ENCODE peak calls at places on chromosomes 3 and 15, in seven cellular contexts. E is A549; Y is CD4-positive, alpha-beta T cell; J is brain microvascular endothelial cell; I is epithelial cell of prostate; P is cardiac muscle cell; G is WERI-Rb-1. K is an unnamed sample.

GRCh38 chr3:110568246-110568645 is 503.4 kb upstream of the NECTIN3 start:
- DNase-seq in E (no peak), Y (no peak), J (peak), I (peak), P (no peak), G (no peak), K (peak)

GRCh38 chr3:8644748-8645390 is at the start of gene SSUH2:
- DNase-seq in E (no peak), Y (no peak), J (no peak), I (no peak), P (no peak), G (no peak), K (no peak)

GRCh38 chr3:104546301-104546700 is 820.4 kb upstream of the ALCAM start:
- DNase-seq in E (no peak), Y (no peak), J (no peak), I (no peak), P (no peak), G (peak), K (peak)

GRCh38 chr15:55999635-56000034 is 6.2 kb upstream of the NEDD4 start:
- DNase-seq in E (no peak), Y (no peak), J (no peak), I (peak), P (no peak), G (no peak), K (peak)

GRCh38 chr3:111418388-111418787 is 123.6 kb upstream of the CD96 start:
- DNase-seq in E (no peak), Y (no peak), J (no peak), I (no peak), P (no peak), G (no peak), K (no peak)

GRCh38 chr3:134885877-134886621 is 91.0 kb downstream of the EPHB1 start:
- DNase-seq in E (no peak), Y (no peak), J (no peak), I (no peak), P (no peak), G (no peak), K (peak)

GRCh38 chr3:110984456-110985250 is 87.0 kb upstream of the NECTIN3 start:
- DNase-seq in E (no peak), Y (no peak), J (no peak), I (peak), P (no peak), G (no peak), K (peak)

GRCh38 chr3:37668431-37668830 is 193.2 kb upstream of the CTDSPL start:
- DNase-seq in E (no peak), Y (no peak), J (no peak), I (no peak), P (no peak), G (no peak), K (no peak)

GRCh38 chr3:149085828-149086231 is 503 bp downstream of the HLTF start:
- DNase-seq in E (peak), Y (peak), J (peak), I (no peak), P (no peak), G (peak), K (peak)

GRCh38 chr3:12948891-12949711 is 107.7 kb upstream of the RPL32 start:
- DNase-seq in E (no peak), Y (no peak), J (peak), I (no peak), P (no peak), G (no peak), K (peak)

GRCh38 chr3:4845882-4846281 is 133.4 kb upstream of the BHLHE40 start:
- DNase-seq in E (no peak), Y (no peak), J (no peak), I (no peak), P (no peak), G (no peak), K (no peak)

GRCh38 chr3:189842681-189843602 is 211.8 kb downstream of the TP63 start:
- DNase-seq in E (no peak), Y (no peak), J (no peak), I (no peak), P (no peak), G (no peak), K (no peak)

GRCh38 chr3:105539897-105540296 is 173.2 kb downstream of the ALCAM start:
- DNase-seq in E (no peak), Y (no peak), J (no peak), I (no peak), P (no peak), G (no peak), K (no peak)

GRCh38 chr15:61687124-61687523 is 373.1 kb downstream of the VPS13C start:
- DNase-seq in E (no peak), Y (no peak), J (no peak), I (no peak), P (no peak), G (peak), K (no peak)

GRCh38 chr3:25789596-25790556 is at the start of gene OXSM:
- DNase-seq in E (peak), Y (peak), J (peak), I (peak), P (peak), G (peak), K (peak)

GRCh38 chr3:144499346-144499745 is 527.7 kb downstream of the DIPK2A start:
- DNase-seq in E (no peak), Y (no peak), J (no peak), I (no peak), P (no peak), G (no peak), K (peak)

GRCh38 chr3:13072239-13073041 is 789 bp downstream of the IQSEC1 start:
- DNase-seq in E (no peak), Y (no peak), J (no peak), I (no peak), P (no peak), G (no peak), K (no peak)

GRCh38 chr3:169699536-169700050 is 36.1 kb upstream of the MECOM start:
- DNase-seq in E (no peak), Y (no peak), J (no peak), I (no peak), P (no peak), G (no peak), K (no peak)

GRCh38 chr3:37028329-37028728 is 35.0 kb downstream of the MLH1 start:
- DNase-seq in E (no peak), Y (no peak), J (no peak), I (no peak), P (peak), G (no peak), K (no peak)

GRCh38 chr3:127741246-127741645 is 68.5 kb downstream of the ABTB1 start:
- DNase-seq in E (no peak), Y (no peak), J (no peak), I (no peak), P (no peak), G (no peak), K (no peak)

GRCh38 chr3:127741690-127742089 is 68.9 kb downstream of the ABTB1 start:
- DNase-seq in E (no peak), Y (no peak), J (no peak), I (no peak), P (no peak), G (no peak), K (no peak)

GRCh38 chr3:127740136-127740915 is 67.6 kb downstream of the ABTB1 start:
- DNase-seq in E (no peak), Y (no peak), J (peak), I (no peak), P (no peak), G (no peak), K (no peak)

GRCh38 chr3:127738192-127738840 is 65.6 kb downstream of the ABTB1 start:
- DNase-seq in E (peak), Y (no peak), J (no peak), I (no peak), P (no peak), G (peak), K (no peak)

GRCh38 chr3:127739347-127740135 is 66.8 kb downstream of the ABTB1 start:
- DNase-seq in E (no peak), Y (no peak), J (peak), I (no peak), P (no peak), G (no peak), K (no peak)
- H3K27ac ChIP-seq in E (peak), Y (no peak), J (no peak), I (no peak), P (no peak), G (no peak), K (no peak)

GRCh38 chr3:178203152-178203551 is 333.1 kb upstream of the KCNMB2 start:
- DNase-seq in E (no peak), Y (no peak), J (no peak), I (no peak), P (no peak), G (no peak), K (peak)
- H3K27ac ChIP-seq in E (no peak), Y (no peak), J (no peak), I (no peak), P (no peak), G (no peak), K (no peak)

GRCh38 chr15:69253156-69253555 is 45.6 kb upstream of the PAQR5 start:
- DNase-seq in E (peak), Y (no peak), J (peak), I (peak), P (no peak), G (no peak), K (peak)
- H3K27ac ChIP-seq in E (peak), Y (no peak), J (peak), I (peak), P (no peak), G (no peak), K (no peak)

GRCh38 chr15:70833897-70834765 is 19.8 kb downstream of the LARP6 start:
- DNase-seq in E (peak), Y (no peak), J (peak), I (no peak), P (no peak), G (no peak), K (no peak)
- H3K27ac ChIP-seq in E (peak), Y (no peak), J (peak), I (peak), P (no peak), G (no peak), K (peak)

GRCh38 chr3:182240474-182240873 is 528.7 kb downstream of the SOX2 start:
- DNase-seq in E (no peak), Y (no peak), J (no peak), I (no peak), P (no peak), G (no peak), K (no peak)

GRCh38 chr3:182241196-182241776 is 529.6 kb downstream of the SOX2 start:
- DNase-seq in E (no peak), Y (no peak), J (no peak), I (no peak), P (no peak), G (no peak), K (no peak)

GRCh38 chr3:182243625-182244024 is 531.9 kb downstream of the SOX2 start:
- DNase-seq in E (no peak), Y (no peak), J (no peak), I (no peak), P (no peak), G (no peak), K (no peak)

GRCh38 chr3:182242563-182242962 is 530.8 kb downstream of the SOX2 start:
- DNase-seq in E (no peak), Y (no peak), J (no peak), I (no peak), P (no peak), G (no peak), K (no peak)

GRCh38 chr3:182241777-182242556 is 530.2 kb downstream of the SOX2 start:
- DNase-seq in E (no peak), Y (no peak), J (no peak), I (no peak), P (peak), G (no peak), K (no peak)
- H3K27ac ChIP-seq in E (no peak), Y (no peak), J (no peak), I (no peak), P (no peak), G (no peak), K (no peak)

GRCh38 chr15:68599560-68600071 is 20.8 kb downstream of the CORO2B start:
- DNase-seq in E (no peak), Y (no peak), J (peak), I (no peak), P (peak), G (peak), K (no peak)

GRCh38 chr15:68603951-68604350 is 25.2 kb downstream of the CORO2B start:
- DNase-seq in E (no peak), Y (no peak), J (no peak), I (no peak), P (peak), G (no peak), K (no peak)

GRCh38 chr15:68601206-68602197 is 22.7 kb downstream of the CORO2B start:
- DNase-seq in E (no peak), Y (no peak), J (no peak), I (no peak), P (no peak), G (peak), K (no peak)

GRCh38 chr15:68599153-68599545 is 20.4 kb downstream of the CORO2B start:
- DNase-seq in E (no peak), Y (no peak), J (no peak), I (no peak), P (no peak), G (no peak), K (no peak)

DNA sequence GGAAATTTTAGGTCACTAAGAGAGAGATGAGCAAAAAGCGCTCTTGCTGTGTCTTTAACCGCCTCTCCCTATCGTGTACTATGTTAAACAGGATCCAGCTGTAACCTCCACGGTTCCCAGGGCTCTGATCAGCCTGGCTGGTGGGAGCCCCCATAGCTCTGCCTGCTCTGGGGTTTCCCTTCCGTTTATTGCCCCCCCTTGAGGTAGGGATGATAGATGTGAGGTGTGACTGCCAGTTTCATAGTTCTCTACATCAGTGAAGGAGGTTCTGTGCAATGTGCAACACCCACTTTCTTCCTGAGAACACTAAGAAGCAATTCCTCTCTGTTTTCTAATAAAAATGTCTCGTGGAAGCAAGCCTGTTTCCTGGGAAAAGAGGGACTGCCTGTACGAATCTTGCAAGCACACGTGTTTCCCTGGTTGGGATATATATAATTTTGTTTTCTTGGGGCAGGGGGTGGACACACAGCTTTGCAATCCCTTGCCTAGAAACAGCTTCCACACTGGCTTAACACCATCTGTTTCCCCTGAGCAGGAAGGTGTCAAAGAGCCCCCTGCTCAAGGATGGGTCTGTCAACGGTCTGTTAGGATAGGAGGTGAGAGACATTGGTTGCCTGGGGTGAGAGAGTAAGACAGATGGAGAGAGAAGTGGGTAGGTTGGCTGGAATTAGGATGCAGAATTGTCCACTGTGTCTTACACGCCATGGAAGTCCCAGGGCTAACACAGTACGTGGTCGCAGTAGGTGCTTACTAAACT is 23.9 kb downstream of the CORO2B start:
- DNase-seq in E (no peak), Y (no peak), J (no peak), I (no peak), P (no peak), G (peak), K (no peak)
- H3K27ac ChIP-seq in E (no peak), Y (no peak), J (no peak), I (no peak), P (no peak), G (peak), K (no peak)

DNA sequence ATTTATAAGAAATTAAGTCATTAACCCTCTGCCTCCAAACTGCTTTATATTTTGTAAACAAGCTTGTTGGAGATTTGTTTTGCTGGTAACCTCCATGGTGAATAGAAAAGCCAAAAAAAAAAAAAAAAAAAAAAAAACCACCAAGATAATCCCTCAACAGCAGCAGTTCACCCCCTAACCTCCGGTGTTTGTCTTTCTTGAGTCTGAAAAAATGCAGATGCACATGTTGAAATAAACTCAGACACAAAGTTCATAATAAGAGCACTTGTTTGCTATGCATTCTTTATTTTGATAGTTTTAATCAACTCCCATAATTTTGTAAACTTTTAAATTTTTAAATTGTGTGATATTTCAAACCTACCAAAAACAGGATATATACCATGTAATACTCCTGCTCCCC is 1.8 kb upstream of the PLCH1 start:
- DNase-seq in E (no peak), Y (no peak), J (no peak), I (no peak), P (no peak), G (no peak), K (no peak)
- H3K27ac ChIP-seq in E (no peak), Y (no peak), J (no peak), I (no peak), P (no peak), G (no peak), K (no peak)

GRCh38 chr15:31214864-31215489 is 111.7 kb upstream of the KLF13 start:
- DNase-seq in E (no peak), Y (no peak), J (no peak), I (no peak), P (no peak), G (no peak), K (peak)

GRCh38 chr15:31216210-31216911 is 110.3 kb upstream of the KLF13 start:
- DNase-seq in E (peak), Y (no peak), J (no peak), I (no peak), P (peak), G (peak), K (no peak)

GRCh38 chr15:31217067-31217466 is 109.6 kb upstream of the KLF13 start:
- DNase-seq in E (no peak), Y (no peak), J (no peak), I (no peak), P (no peak), G (no peak), K (no peak)

GRCh38 chr15:31214158-31214863 is 112.3 kb upstream of the KLF13 start:
- DNase-seq in E (no peak), Y (peak), J (no peak), I (no peak), P (no peak), G (no peak), K (no peak)

GRCh38 chr15:31215490-31216209 is 111.0 kb upstream of the KLF13 start:
- DNase-seq in E (peak), Y (peak), J (peak), I (no peak), P (peak), G (peak), K (no peak)
- H3K27ac ChIP-seq in E (peak), Y (peak), J (no peak), I (peak), P (no peak), G (peak), K (no peak)

GRCh38 chr15:59280855-59281254 is 74.2 kb downstream of the LDHAL6B start:
- DNase-seq in E (no peak), Y (no peak), J (no peak), I (no peak), P (no peak), G (no peak), K (no peak)
- H3K27ac ChIP-seq in E (peak), Y (no peak), J (no peak), I (no peak), P (no peak), G (no peak), K (no peak)